ENCODE peak calls at places on chromosome 15, in six cellular contexts. V is WTC11, Y is H9, Q is body of pancreas, P is breast epithelium, J is pancreas. G is an unnamed sample.

GRCh38 chr15:94582368-94582767 is 351.0 kb downstream of the MCTP2 start:
- DNase-seq in P (no peak), Q (no peak), J (no peak), V (peak), Y (peak), G (no peak)

GRCh38 chr15:60568883-60569495 is 90.0 kb upstream of the ICE2 start:
- DNase-seq in P (no peak), V (no peak), J (no peak), Y (no peak), Q (no peak), G (no peak)

GRCh38 chr15:31867536-31868442 is 162.5 kb upstream of the CHRNA7 start:
- DNase-seq in P (no peak), Y (peak), V (peak), J (peak), Q (peak), G (peak)

GRCh38 chr15:33021806-33022389 is 172.6 kb downstream of the FMN1 start:
- DNase-seq in Y (no peak), V (no peak), P (no peak), J (no peak), Q (peak), G (no peak)

GRCh38 chr15:67240235-67241131 is 14.0 kb downstream of the AAGAB start:
- DNase-seq in J (no peak), V (no peak), P (no peak), Y (no peak), Q (peak), G (no peak)

GRCh38 chr15:86609275-86609674 is 529.6 kb downstream of the AGBL1 start:
- DNase-seq in V (no peak), P (no peak), Y (no peak), J (no peak), Q (no peak), G (no peak)

GRCh38 chr15:101162701-101163483 is 89.0 kb downstream of the CHSY1 start:
- DNase-seq in Y (no peak), P (peak), J (no peak), V (no peak), Q (no peak), G (peak)

GRCh38 chr15:74642724-74643367 is 27.2 kb downstream of the CLK3 start:
- DNase-seq in P (no peak), J (no peak), V (peak), Y (no peak), Q (no peak), G (no peak)

GRCh38 chr15:68415501-68416157 is 16.3 kb downstream of the ITGA11 start:
- DNase-seq in J (no peak), Q (no peak), Y (peak), P (peak), V (no peak), G (no peak)

GRCh38 chr15:96764946-96765345 is 434.4 kb downstream of the NR2F2 start:
- DNase-seq in J (no peak), Y (no peak), P (no peak), V (no peak), Q (no peak), G (no peak)

GRCh38 chr15:44246521-44247268 is 41.8 kb upstream of the GOLM2 start:
- DNase-seq in Y (no peak), P (no peak), V (no peak), Q (no peak), J (no peak), G (no peak)

GRCh38 chr15:71103102-71103676 is 12.1 kb upstream of the THSD4 start:
- DNase-seq in P (no peak), Y (no peak), Q (no peak), V (no peak), J (no peak), G (no peak)
- TF ChIP-seq CTCF in P (no peak), Y (peak), Q (peak), V (no peak), J (no peak), G (no peak)

DNA sequence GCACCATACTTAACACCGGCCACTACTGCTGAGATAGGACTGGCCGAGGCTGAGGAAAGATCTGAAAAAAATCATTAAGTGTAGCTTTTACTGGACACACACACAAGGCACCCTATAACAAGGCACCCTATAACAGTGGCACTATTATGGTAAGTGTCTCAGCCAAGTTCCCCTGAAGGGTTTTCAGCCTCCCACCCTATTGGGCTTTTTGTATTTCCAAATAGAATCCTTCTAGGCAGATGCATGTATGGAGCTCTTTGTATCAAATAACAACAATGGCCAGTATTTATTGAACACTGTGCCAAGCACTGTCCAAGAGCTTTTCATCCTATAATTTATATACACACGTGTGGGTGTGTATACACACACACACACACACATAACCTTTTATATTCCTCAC is 6.7 kb upstream of the DNAJA4 start:
- DNase-seq in V (no peak), J (no peak), Y (no peak), P (no peak), Q (no peak), G (no peak)
- TF ChIP-seq CTCF in V (no peak), J (no peak), Y (no peak), P (no peak), Q (no peak), G (no peak)

GRCh38 chr15:26106556-26106955 is 243.4 kb upstream of the ATP10A start:
- DNase-seq in J (no peak), P (no peak), Q (no peak), V (no peak), Y (no peak), G (no peak)
- TF ChIP-seq CTCF in J (no peak), P (no peak), Q (no peak), V (no peak), Y (no peak), G (no peak)

GRCh38 chr15:73352082-73352481 is 16.7 kb downstream of the HCN4 start:
- DNase-seq in P (no peak), Y (no peak), V (no peak), Q (peak), J (no peak), G (peak)

GRCh38 chr15:73345658-73346057 is 23.1 kb downstream of the HCN4 start:
- DNase-seq in J (no peak), P (no peak), Q (no peak), V (no peak), Y (no peak), G (no peak)

GRCh38 chr15:73346735-73347312 is 21.9 kb downstream of the HCN4 start:
- DNase-seq in P (no peak), J (peak), Q (peak), V (peak), Y (peak), G (no peak)

GRCh38 chr15:73353734-73354133 is 15.0 kb downstream of the HCN4 start:
- DNase-seq in J (no peak), P (no peak), V (no peak), Y (no peak), Q (no peak), G (no peak)

GRCh38 chr15:73349191-73349590 is 19.6 kb downstream of the HCN4 start:
- DNase-seq in V (no peak), J (no peak), P (no peak), Q (no peak), Y (no peak), G (no peak)
- TF ChIP-seq CTCF in V (no peak), J (no peak), P (no peak), Q (no peak), Y (no peak), G (no peak)

DNA sequence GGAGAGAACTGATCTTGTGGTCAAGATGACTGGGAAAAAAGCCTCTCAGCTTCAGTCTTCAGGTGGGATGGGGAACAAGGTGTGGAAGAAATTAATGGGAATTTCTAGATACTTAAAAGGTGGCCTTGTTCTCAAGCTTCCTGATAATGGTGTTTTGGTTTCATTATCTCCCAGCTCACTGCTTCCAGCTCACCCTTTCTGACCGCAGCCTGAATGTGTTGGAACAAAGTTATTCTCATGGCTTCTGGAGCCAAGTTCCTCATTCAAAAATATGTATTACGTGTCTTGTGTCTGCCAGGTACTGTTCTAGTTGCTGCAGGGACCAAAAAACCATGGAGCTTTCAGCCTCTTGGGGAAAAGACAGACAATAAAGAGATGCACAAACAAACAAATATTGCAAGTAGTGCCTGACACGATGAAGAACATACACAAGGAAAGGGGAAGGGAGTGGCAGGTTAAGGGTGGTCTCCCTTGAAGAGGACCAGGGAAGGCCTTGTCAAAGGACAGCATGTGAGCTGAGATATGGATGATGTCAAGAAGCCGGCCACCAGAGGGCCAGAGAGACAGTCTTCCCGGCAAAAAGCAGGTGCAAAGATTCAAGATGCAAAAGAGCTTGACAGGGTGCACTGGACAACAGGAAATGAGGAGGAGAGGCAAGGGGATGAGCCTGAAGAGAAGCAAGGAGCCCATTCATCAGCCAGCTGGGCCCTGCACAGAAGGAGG is 35.5 kb downstream of the ARRDC4 start:
- DNase-seq in P (peak), J (no peak), Y (peak), Q (peak), V (peak), G (no peak)
- TF ChIP-seq CTCF in P (no peak), J (no peak), Y (peak), Q (peak), V (no peak), G (no peak)

GRCh38 chr15:70151441-70151840 is 53.7 kb upstream of the TLE3 start:
- DNase-seq in Q (no peak), Y (no peak), P (no peak), V (no peak), J (no peak), G (no peak)

GRCh38 chr15:70150405-70150747 is 52.7 kb upstream of the TLE3 start:
- DNase-seq in P (no peak), Y (no peak), V (no peak), Q (no peak), J (no peak), G (no peak)

GRCh38 chr15:70151008-70151407 is 53.3 kb upstream of the TLE3 start:
- DNase-seq in J (no peak), P (no peak), Y (no peak), Q (no peak), V (no peak), G (no peak)

GRCh38 chr15:70147778-70148177 is 50.1 kb upstream of the TLE3 start:
- DNase-seq in Y (no peak), V (no peak), P (no peak), Q (no peak), J (no peak), G (no peak)

DNA sequence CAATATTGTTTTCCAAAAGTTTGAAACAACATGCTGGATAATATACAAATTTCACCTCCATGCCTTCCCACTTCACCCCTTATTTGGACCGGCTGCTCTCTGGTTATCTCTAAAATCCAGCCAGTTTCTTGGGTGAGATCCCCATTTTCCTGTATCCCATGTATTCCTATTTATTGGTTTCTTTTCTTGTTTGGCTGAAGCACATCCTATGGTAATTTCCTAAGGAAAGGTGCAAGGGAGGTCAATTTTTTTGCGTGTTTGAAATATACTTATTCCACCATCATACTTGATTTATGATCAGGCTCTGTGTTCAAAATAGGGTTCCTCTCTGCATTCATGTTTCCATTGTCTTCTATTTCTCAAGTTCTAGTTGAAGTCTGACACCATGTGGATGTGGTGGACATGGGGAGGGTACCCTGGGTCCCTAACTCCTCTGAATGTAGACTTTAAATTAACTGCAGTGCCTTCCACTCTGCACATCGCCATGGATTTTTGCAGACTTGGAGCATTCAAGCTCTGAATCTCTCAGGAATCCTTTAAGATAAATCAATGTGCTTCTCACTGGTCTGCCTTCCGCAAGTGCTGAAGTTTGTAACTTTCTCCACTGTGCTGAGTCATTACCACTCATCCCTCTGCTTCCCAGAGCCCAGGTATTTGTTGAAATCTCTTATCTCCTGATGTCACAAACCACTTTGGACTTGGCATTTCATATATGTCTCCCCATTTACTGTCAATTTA is 52.1 kb upstream of the TLE3 start:
- DNase-seq in V (no peak), J (no peak), P (no peak), Q (no peak), Y (no peak), G (no peak)
- TF ChIP-seq CTCF in V (no peak), J (no peak), P (no peak), Q (no peak), Y (no peak), G (no peak)

DNA sequence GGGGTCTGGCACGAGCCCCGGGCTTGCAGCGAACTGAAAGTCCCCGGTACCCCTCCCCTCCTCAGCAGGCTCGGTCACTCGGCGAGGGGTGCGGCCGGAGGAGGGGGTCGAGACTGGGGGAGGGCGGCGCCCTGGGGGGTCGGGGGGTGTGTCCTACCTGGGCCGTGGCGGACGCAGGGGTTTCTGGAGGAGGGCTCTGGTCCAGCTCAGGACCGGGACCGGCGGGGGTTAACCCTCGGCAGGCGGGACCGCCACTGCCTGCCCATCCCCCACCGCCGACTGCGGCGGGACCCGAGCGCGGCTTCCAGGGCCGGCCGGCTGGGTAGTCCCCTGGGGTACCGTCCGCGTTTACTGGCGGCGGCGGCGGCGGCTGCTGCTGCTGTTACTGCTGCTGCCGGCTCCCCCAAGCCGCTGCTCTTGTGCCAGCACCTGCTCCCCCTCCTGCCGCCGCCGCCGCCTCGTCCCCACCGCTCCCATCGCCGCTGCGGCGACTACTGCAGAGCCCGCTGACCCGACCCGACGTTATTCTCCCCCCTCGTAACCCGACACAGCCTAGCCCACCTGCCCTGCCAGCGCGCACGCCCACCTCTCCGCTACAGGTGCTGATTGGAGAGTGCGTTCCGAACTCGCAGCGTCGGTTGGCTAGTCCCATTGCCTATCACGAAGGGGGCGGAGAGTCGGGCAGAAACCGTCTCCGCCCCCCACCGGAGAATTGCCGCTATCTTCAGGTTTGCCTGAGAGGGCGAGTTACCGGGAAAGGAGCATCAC is at the start of gene TTBK2:
- DNase-seq in V (peak), P (peak), Q (peak), J (peak), Y (peak), G (peak)
- TF ChIP-seq CTCF in V (no peak), P (no peak), Q (no peak), J (no peak), Y (no peak), G (peak)

GRCh38 chr15:57732526-57733331 is 26.2 kb downstream of the POLR2M start:
- DNase-seq in V (peak), Y (peak), J (no peak), P (no peak), Q (peak), G (peak)
- TF ChIP-seq CTCF in V (peak), Y (peak), J (peak), P (peak), Q (peak), G (peak)

DNA sequence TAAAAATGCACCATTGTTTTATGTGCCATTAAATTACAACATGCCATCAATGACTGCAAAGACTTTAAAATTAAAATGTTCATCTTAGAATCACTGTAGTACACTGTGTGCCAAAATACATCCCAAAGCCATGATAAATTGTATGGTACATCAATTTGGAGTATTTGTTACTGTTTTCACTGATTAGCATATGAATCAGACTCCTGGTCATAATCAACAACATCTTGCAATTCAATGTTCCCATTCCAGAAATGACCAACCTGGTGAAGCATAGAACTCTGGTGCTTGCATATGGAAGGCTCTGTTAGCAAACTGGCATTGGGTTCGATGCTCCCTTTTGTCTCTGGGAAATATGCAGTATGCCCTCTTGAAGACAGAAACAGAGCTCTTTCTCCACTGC is 22.5 kb downstream of the LYSMD2 start:
- DNase-seq in P (no peak), V (no peak), Q (no peak), J (no peak), Y (no peak), G (no peak)
- TF ChIP-seq CTCF in P (no peak), V (no peak), Q (no peak), J (no peak), Y (no peak), G (no peak)

G was measured in dorsolateral prefrontal cortex.